ENCODE peak calls at places on chromosomes 11 and 22, in seven cellular contexts. Z is nephron progenitor cell, A is caudate nucleus, G is fibroblast of lung, S is NCI-H524, D is neural crest cell, U is T47D. T is an unnamed sample.

GRCh38 chr11:73530109-73530508 is 67.8 kb downstream of the FAM168A start:
- DNase-seq in Z (no peak), A (no peak), G (no peak), S (no peak), D (no peak), U (peak), T (no peak)

GRCh38 chr11:61489833-61490585 is 18.5 kb upstream of the LRRC10B start:
- DNase-seq in Z (peak), A (no peak), G (peak), S (no peak), D (no peak), U (peak), T (no peak)

GRCh38 chr11:69305885-69306540 is 12.1 kb downstream of the MYEOV start:
- DNase-seq in Z (no peak), A (no peak), G (no peak), S (no peak), D (no peak), U (no peak), T (no peak)

GRCh38 chr11:120512727-120513435 is 1.3 kb downstream of the GRIK4 start:
- DNase-seq in Z (no peak), A (no peak), G (no peak), S (peak), D (no peak), U (peak), T (no peak)

GRCh38 chr11:96219981-96220623 is 122.9 kb downstream of the MAML2 start:
- DNase-seq in Z (no peak), A (no peak), G (peak), S (no peak), D (no peak), U (no peak), T (no peak)

GRCh38 chr22:35894937-35895708 is 133.5 kb downstream of the RBFOX2 start:
- DNase-seq in Z (no peak), A (no peak), G (peak), S (no peak), D (no peak), U (no peak), T (no peak)

GRCh38 chr11:75850787-75851186 is 35.8 kb downstream of the UVRAG start:
- DNase-seq in Z (no peak), A (no peak), G (no peak), S (no peak), D (no peak), U (no peak), T (no peak)

GRCh38 chr11:121478226-121478894 is 25.6 kb upstream of the SORL1-AS1 start:
- DNase-seq in Z (no peak), A (no peak), G (no peak), S (no peak), D (no peak), U (peak), T (no peak)

GRCh38 chr11:112961146-112961668 is at the start of gene NCAM1:
- DNase-seq in Z (peak), A (peak), G (peak), S (peak), D (peak), U (peak), T (peak)

GRCh38 chr11:4890279-4890678 is 8.6 kb downstream of the OR51T1 start:
- DNase-seq in Z (no peak), A (no peak), G (peak), S (no peak), D (no peak), U (no peak), T (no peak)

GRCh38 chr11:36751251-36751839 is 153.3 kb upstream of the RAG2 start:
- DNase-seq in Z (no peak), A (no peak), G (no peak), S (no peak), D (no peak), U (no peak), T (no peak)

GRCh38 chr22:17266261-17266971 is 47.2 kb upstream of the ADA2 start:
- DNase-seq in Z (peak), A (peak), G (no peak), S (peak), D (peak), U (no peak), T (peak)

GRCh38 chr11:124194696-124195418 is 11.7 kb downstream of the OR10D3 start:
- DNase-seq in Z (peak), A (no peak), G (peak), S (peak), D (peak), U (peak), T (peak)

GRCh38 chr22:35905894-35906293 is 122.7 kb downstream of the RBFOX2 start:
- DNase-seq in Z (no peak), A (no peak), G (no peak), S (no peak), D (no peak), U (no peak), T (no peak)

GRCh38 chr11:848380-848931 is 5.8 kb downstream of the TSPAN4 start:
- DNase-seq in Z (peak), A (no peak), G (no peak), S (no peak), D (no peak), U (no peak), T (peak)

GRCh38 chr11:60914620-60915249 is 777 bp downstream of the TMEM109 start:
- DNase-seq in Z (no peak), A (no peak), G (peak), S (peak), D (peak), U (peak), T (no peak)

GRCh38 chr11:65141896-65142494 is 7.7 kb upstream of the SYVN1 start:
- DNase-seq in Z (no peak), A (no peak), G (no peak), S (no peak), D (no peak), U (no peak), T (no peak)

GRCh38 chr22:45583504-45583903 is 80.8 kb downstream of the FBLN1 start:
- DNase-seq in Z (no peak), A (no peak), G (no peak), S (no peak), D (no peak), U (no peak), T (no peak)

GRCh38 chr11:112886707-112887370 is 74.4 kb upstream of the NCAM1 start:
- DNase-seq in Z (no peak), A (no peak), G (no peak), S (no peak), D (no peak), U (no peak), T (no peak)

GRCh38 chr11:36458129-36458918 is 51.7 kb downstream of the TRAF6 start:
- DNase-seq in Z (no peak), A (no peak), G (no peak), S (no peak), D (no peak), U (no peak), T (no peak)

GRCh38 chr11:118305726-118306125 is 1.2 kb downstream of the CD3E start:
- DNase-seq in Z (no peak), A (no peak), G (no peak), S (no peak), D (no peak), U (no peak), T (no peak)

GRCh38 chr11:96187779-96188624 is 155.0 kb downstream of the MAML2 start:
- DNase-seq in Z (no peak), A (no peak), G (peak), S (no peak), D (no peak), U (no peak), T (no peak)

GRCh38 chr22:28923826-28924732 is 40.7 kb downstream of the ZNRF3 start:
- DNase-seq in Z (peak), A (no peak), G (no peak), S (no peak), D (peak), U (peak), T (no peak)

GRCh38 chr22:46129390-46130041 is 20.8 kb upstream of the PPARA start:
- DNase-seq in Z (no peak), A (no peak), G (no peak), S (no peak), D (no peak), U (no peak), T (no peak)

GRCh38 chr11:45667929-45668680 is 2.7 kb upstream of the CHST1 start:
- DNase-seq in Z (no peak), A (no peak), G (no peak), S (peak), D (no peak), U (no peak), T (no peak)

GRCh38 chr11:109726061-109726460 is 304.1 kb downstream of the C11orf87 start:
- DNase-seq in Z (no peak), A (no peak), G (no peak), S (no peak), D (no peak), U (no peak), T (no peak)

GRCh38 chr11:119928047-119928446 is 199.0 kb upstream of the NECTIN1 start:
- DNase-seq in Z (no peak), A (no peak), G (no peak), S (no peak), D (no peak), U (no peak), T (no peak)

GRCh38 chr11:126282361-126282741 is 542 bp upstream of the TIRAP start:
- DNase-seq in Z (peak), A (no peak), G (peak), S (peak), D (peak), U (peak), T (peak)

GRCh38 chr11:70378506-70379134 is 19.7 kb upstream of the CTTN start:
- DNase-seq in Z (no peak), A (no peak), G (no peak), S (no peak), D (no peak), U (peak), T (no peak)

GRCh38 chr11:1542267-1542666 is 29.8 kb downstream of the DUSP8 start:
- DNase-seq in Z (no peak), A (no peak), G (no peak), S (no peak), D (no peak), U (no peak), T (peak)

GRCh38 chr22:29726104-29726503 is 6.3 kb downstream of the CABP7 start:
- DNase-seq in Z (no peak), A (no peak), G (no peak), S (no peak), D (no peak), U (no peak), T (no peak)

GRCh38 chr22:47839586-47840245 is 1077.3 kb downstream of the TBC1D22A start:
- DNase-seq in Z (peak), A (no peak), G (peak), S (peak), D (no peak), U (no peak), T (no peak)

T was measured in glutamatergic neuron.